ENCODE peak calls at places on chromosomes 13 and 19, in ten cellular contexts. One of them, this sample, is unnamed.

GRCh38 chr19:30719189-30719990 is 347.2 kb downstream of the ZNF536 start:
- DNase-seq in PC-9: no peak
- DNase-seq in cardiac muscle cell: peak
- DNase-seq in Panc1: no peak
- DNase-seq in Peyer's patch: no peak
- DNase-seq in cardiac fibroblast: peak
- DNase-seq in foreskin fibroblast: peak
- DNase-seq in AG04450: no peak
- DNase-seq in heart left ventricle: peak
- DNase-seq in IMR-90: no peak
- DNase-seq in this sample: no peak

GRCh38 chr13:87677334-87678234 is 6.4 kb downstream of the SLITRK5 start:
- DNase-seq in cardiac muscle cell: no peak
- DNase-seq in IMR-90: no peak
- DNase-seq in PC-9: no peak
- DNase-seq in AG04450: no peak
- DNase-seq in Peyer's patch: no peak
- DNase-seq in heart left ventricle: no peak
- DNase-seq in Panc1: no peak
- DNase-seq in foreskin fibroblast: no peak
- DNase-seq in cardiac fibroblast: no peak
- DNase-seq in this sample: no peak

GRCh38 chr19:40936755-40937154 is 54.3 kb upstream of the CYP2B6 start:
- DNase-seq in Panc1: no peak
- DNase-seq in PC-9: no peak
- DNase-seq in AG04450: no peak
- DNase-seq in cardiac muscle cell: no peak
- DNase-seq in Peyer's patch: no peak
- DNase-seq in IMR-90: no peak
- DNase-seq in cardiac fibroblast: no peak
- DNase-seq in heart left ventricle: no peak
- DNase-seq in foreskin fibroblast: no peak
- DNase-seq in this sample: no peak

GRCh38 chr13:67230774-67231480 is 791 bp upstream of the PCDH9 start:
- DNase-seq in foreskin fibroblast: peak
- DNase-seq in PC-9: peak
- DNase-seq in cardiac muscle cell: peak
- DNase-seq in cardiac fibroblast: peak
- DNase-seq in AG04450: peak
- DNase-seq in heart left ventricle: peak
- DNase-seq in Panc1: no peak
- DNase-seq in Peyer's patch: peak
- DNase-seq in IMR-90: peak
- DNase-seq in this sample: no peak

GRCh38 chr19:54803410-54803809 is at the start of gene KIR2DL4:
- DNase-seq in heart left ventricle: no peak
- DNase-seq in foreskin fibroblast: no peak
- DNase-seq in Peyer's patch: no peak
- DNase-seq in cardiac muscle cell: no peak
- DNase-seq in AG04450: no peak
- DNase-seq in PC-9: no peak
- DNase-seq in cardiac fibroblast: no peak
- DNase-seq in IMR-90: no peak
- DNase-seq in Panc1: no peak
- DNase-seq in this sample: no peak

GRCh38 chr13:21613791-21614190 is 9.8 kb upstream of the MICU2 start:
- DNase-seq in IMR-90: no peak
- DNase-seq in Panc1: no peak
- DNase-seq in foreskin fibroblast: no peak
- DNase-seq in cardiac muscle cell: no peak
- DNase-seq in heart left ventricle: no peak
- DNase-seq in AG04450: no peak
- DNase-seq in cardiac fibroblast: no peak
- DNase-seq in Peyer's patch: no peak
- DNase-seq in PC-9: no peak
- DNase-seq in this sample: no peak

GRCh38 chr19:31356587-31357314 is 7.5 kb upstream of the TSHZ3 start:
- DNase-seq in heart left ventricle: peak
- DNase-seq in foreskin fibroblast: no peak
- DNase-seq in IMR-90: no peak
- DNase-seq in AG04450: no peak
- DNase-seq in cardiac muscle cell: no peak
- DNase-seq in PC-9: no peak
- DNase-seq in Panc1: no peak
- DNase-seq in cardiac fibroblast: no peak
- DNase-seq in Peyer's patch: no peak
- DNase-seq in this sample: no peak

GRCh38 chr13:110394371-110394841 is 87.3 kb downstream of the COL4A2 start:
- DNase-seq in IMR-90: peak
- DNase-seq in foreskin fibroblast: no peak
- DNase-seq in AG04450: no peak
- DNase-seq in cardiac muscle cell: no peak
- DNase-seq in heart left ventricle: no peak
- DNase-seq in PC-9: peak
- DNase-seq in Panc1: no peak
- DNase-seq in Peyer's patch: no peak
- DNase-seq in cardiac fibroblast: no peak
- DNase-seq in this sample: no peak

GRCh38 chr19:48394331-48395169 is 1.1 kb downstream of the GRIN2D start:
- DNase-seq in Peyer's patch: no peak
- DNase-seq in heart left ventricle: no peak
- DNase-seq in cardiac fibroblast: no peak
- DNase-seq in Panc1: no peak
- DNase-seq in AG04450: no peak
- DNase-seq in IMR-90: no peak
- DNase-seq in foreskin fibroblast: no peak
- DNase-seq in PC-9: peak
- DNase-seq in cardiac muscle cell: no peak
- DNase-seq in this sample: no peak

GRCh38 chr19:28018499-28018898 is 1194.5 kb downstream of the UQCRFS1 start:
- DNase-seq in cardiac fibroblast: no peak
- DNase-seq in heart left ventricle: no peak
- DNase-seq in cardiac muscle cell: no peak
- DNase-seq in PC-9: no peak
- DNase-seq in Panc1: no peak
- DNase-seq in AG04450: no peak
- DNase-seq in foreskin fibroblast: no peak
- DNase-seq in Peyer's patch: no peak
- DNase-seq in IMR-90: no peak
- DNase-seq in this sample: no peak

GRCh38 chr13:98173431-98173921 is 3.6 kb downstream of the RNF113B start:
- DNase-seq in heart left ventricle: no peak
- DNase-seq in Peyer's patch: no peak
- DNase-seq in Panc1: no peak
- DNase-seq in IMR-90: peak
- DNase-seq in cardiac fibroblast: peak
- DNase-seq in PC-9: peak
- DNase-seq in cardiac muscle cell: peak
- DNase-seq in AG04450: peak
- DNase-seq in foreskin fibroblast: peak
- DNase-seq in this sample: peak

GRCh38 chr13:113034451-113035208 is 65.6 kb downstream of the MCF2L start:
- DNase-seq in foreskin fibroblast: peak
- DNase-seq in heart left ventricle: no peak
- DNase-seq in Panc1: no peak
- DNase-seq in cardiac fibroblast: peak
- DNase-seq in cardiac muscle cell: peak
- DNase-seq in AG04450: peak
- DNase-seq in PC-9: peak
- DNase-seq in Peyer's patch: no peak
- DNase-seq in IMR-90: peak
- DNase-seq in this sample: no peak

GRCh38 chr13:30618186-30618937 is 642 bp downstream of the USPL1 start:
- DNase-seq in AG04450: no peak
- DNase-seq in cardiac fibroblast: peak
- DNase-seq in Panc1: no peak
- DNase-seq in IMR-90: no peak
- DNase-seq in heart left ventricle: peak
- DNase-seq in PC-9: no peak
- DNase-seq in cardiac muscle cell: no peak
- DNase-seq in Peyer's patch: peak
- DNase-seq in foreskin fibroblast: no peak
- DNase-seq in this sample: no peak

GRCh38 chr13:102141625-102142472 is 260.0 kb downstream of the FGF14 start:
- DNase-seq in IMR-90: peak
- DNase-seq in Panc1: no peak
- DNase-seq in AG04450: no peak
- DNase-seq in heart left ventricle: no peak
- DNase-seq in Peyer's patch: no peak
- DNase-seq in cardiac fibroblast: peak
- DNase-seq in cardiac muscle cell: peak
- DNase-seq in PC-9: no peak
- DNase-seq in foreskin fibroblast: peak
- DNase-seq in this sample: peak

DNA sequence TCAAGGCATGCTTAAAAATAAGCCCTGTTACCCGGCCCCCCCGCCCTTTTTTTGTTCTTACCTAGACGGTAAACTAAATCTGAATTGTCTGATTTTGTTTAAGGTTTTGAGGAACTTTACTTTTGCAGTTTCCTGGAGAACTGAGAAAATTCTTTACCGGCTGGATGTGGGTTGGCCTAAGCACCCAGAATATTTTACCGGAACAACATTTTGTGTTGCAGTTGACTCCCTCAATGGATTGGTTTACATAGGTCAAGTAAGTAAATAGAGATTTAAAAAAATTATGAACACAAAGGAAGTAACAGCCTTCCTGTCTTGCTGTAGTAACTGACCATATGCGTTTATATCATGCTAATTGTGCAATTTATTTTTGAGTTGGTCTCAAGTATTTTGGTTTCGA is 777 bp downstream of the NHLRC3 start:
- DNase-seq in foreskin fibroblast: no peak
- DNase-seq in cardiac muscle cell: no peak
- DNase-seq in Peyer's patch: no peak
- DNase-seq in Panc1: no peak
- DNase-seq in cardiac fibroblast: no peak
- DNase-seq in PC-9: no peak
- DNase-seq in heart left ventricle: no peak
- DNase-seq in IMR-90: no peak
- DNase-seq in AG04450: no peak
- DNase-seq in this sample: no peak
- H3K4me3 ChIP-seq in foreskin fibroblast: peak
- H3K4me3 ChIP-seq in cardiac muscle cell: peak
- H3K4me3 ChIP-seq in Peyer's patch: peak
- H3K4me3 ChIP-seq in Panc1: peak
- H3K4me3 ChIP-seq in cardiac fibroblast: peak
- H3K4me3 ChIP-seq in PC-9: peak
- H3K4me3 ChIP-seq in heart left ventricle: peak
- H3K4me3 ChIP-seq in IMR-90: peak
- H3K4me3 ChIP-seq in AG04450: peak
- H3K4me3 ChIP-seq in this sample: peak

DNA sequence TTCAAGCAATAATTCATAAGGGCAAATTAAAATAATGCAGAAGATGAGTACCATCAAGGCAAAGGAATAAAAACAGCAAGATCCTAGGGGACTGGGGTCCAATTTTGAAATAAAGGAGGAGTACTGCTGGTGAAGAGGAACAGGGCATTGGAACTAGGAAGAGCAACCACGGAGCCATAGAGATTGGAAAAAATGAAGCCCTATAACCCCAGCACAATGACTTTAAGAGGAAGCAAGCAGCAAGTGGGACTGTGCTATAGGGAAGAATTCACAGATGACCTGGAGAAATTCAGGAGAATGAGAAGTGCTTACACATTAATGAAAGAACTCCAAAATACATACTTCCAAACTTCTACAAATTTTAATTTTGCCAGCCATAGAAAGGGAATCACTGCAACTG is 44.9 kb upstream of the ITM2B start:
- DNase-seq in PC-9: no peak
- DNase-seq in heart left ventricle: no peak
- DNase-seq in Peyer's patch: no peak
- DNase-seq in cardiac fibroblast: no peak
- DNase-seq in IMR-90: no peak
- DNase-seq in Panc1: no peak
- DNase-seq in foreskin fibroblast: no peak
- DNase-seq in AG04450: no peak
- DNase-seq in cardiac muscle cell: no peak
- DNase-seq in this sample: no peak
- TF ChIP-seq CTCF in PC-9: no peak
- TF ChIP-seq CTCF in heart left ventricle: no peak
- TF ChIP-seq CTCF in Peyer's patch: no peak
- TF ChIP-seq CTCF in cardiac fibroblast: no peak
- TF ChIP-seq CTCF in IMR-90: no peak
- TF ChIP-seq CTCF in Panc1: no peak
- TF ChIP-seq CTCF in foreskin fibroblast: no peak
- TF ChIP-seq CTCF in AG04450: no peak
- TF ChIP-seq CTCF in cardiac muscle cell: no peak
- TF ChIP-seq CTCF in this sample: no peak

GRCh38 chr19:17952041-17952976 is 14.6 kb upstream of the KCNN1 start:
- DNase-seq in Peyer's patch: no peak
- DNase-seq in cardiac fibroblast: no peak
- DNase-seq in cardiac muscle cell: no peak
- DNase-seq in heart left ventricle: no peak
- DNase-seq in AG04450: no peak
- DNase-seq in Panc1: no peak
- DNase-seq in PC-9: no peak
- DNase-seq in IMR-90: no peak
- DNase-seq in foreskin fibroblast: no peak
- DNase-seq in this sample: no peak
- H3K4me3 ChIP-seq in Peyer's patch: no peak
- H3K4me3 ChIP-seq in cardiac fibroblast: no peak
- H3K4me3 ChIP-seq in cardiac muscle cell: peak
- H3K4me3 ChIP-seq in heart left ventricle: no peak
- H3K4me3 ChIP-seq in AG04450: no peak
- H3K4me3 ChIP-seq in Panc1: peak
- H3K4me3 ChIP-seq in PC-9: no peak
- H3K4me3 ChIP-seq in IMR-90: no peak
- H3K4me3 ChIP-seq in foreskin fibroblast: no peak
- H3K4me3 ChIP-seq in this sample: no peak

DNA sequence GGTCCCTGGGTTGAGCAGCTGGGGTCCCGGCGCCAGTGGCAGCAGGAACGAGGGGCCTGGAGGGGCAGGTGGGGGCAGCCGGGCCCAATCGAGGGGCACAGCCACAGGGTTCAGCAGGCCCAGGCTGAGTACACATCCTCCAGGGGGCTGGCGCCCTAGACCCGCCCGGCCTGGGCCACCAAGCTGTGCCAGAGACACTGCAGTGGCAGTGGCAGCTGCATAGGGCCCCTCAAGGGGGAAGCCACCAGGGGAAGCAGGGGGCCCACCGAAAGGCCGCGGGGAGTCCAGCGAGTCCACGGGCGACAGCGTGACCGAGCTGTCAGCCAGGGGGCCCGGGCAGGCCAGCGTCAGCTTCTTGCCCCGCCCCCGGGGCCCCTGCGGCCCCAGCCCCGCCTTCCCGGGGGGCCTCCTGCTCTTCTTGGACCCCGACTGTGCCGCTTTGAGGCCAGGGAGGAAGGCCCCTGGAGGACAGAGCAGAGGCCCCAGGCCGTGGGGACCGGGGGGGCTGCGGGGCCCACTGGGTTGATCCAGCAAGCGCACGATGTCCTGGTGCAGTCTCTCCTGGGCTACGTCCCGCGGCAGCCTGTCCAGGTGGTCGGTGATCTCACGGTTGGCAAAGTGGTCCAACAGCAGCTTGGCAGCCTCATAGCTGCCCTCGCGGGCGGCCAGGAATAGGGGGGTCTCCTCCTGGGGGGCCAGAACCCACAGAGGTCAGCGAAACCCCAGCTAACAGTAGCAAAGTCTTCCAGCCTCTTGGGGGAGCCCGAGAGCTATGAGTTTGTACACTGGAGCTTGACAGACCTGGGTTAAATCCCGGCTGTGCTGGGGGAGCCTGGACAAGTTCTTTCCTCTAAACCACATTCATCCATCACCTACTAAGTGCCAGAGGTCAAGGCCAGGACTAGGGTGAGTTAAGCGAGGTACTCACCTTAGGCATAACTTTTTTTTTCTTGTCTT is 39.5 kb downstream of the NOTCH3 start:
- DNase-seq in PC-9: no peak
- DNase-seq in cardiac muscle cell: no peak
- DNase-seq in IMR-90: peak
- DNase-seq in cardiac fibroblast: peak
- DNase-seq in AG04450: no peak
- DNase-seq in foreskin fibroblast: no peak
- DNase-seq in Panc1: no peak
- DNase-seq in Peyer's patch: no peak
- DNase-seq in heart left ventricle: no peak
- DNase-seq in this sample: no peak
- TF ChIP-seq CTCF in PC-9: peak
- TF ChIP-seq CTCF in cardiac muscle cell: peak
- TF ChIP-seq CTCF in IMR-90: peak
- TF ChIP-seq CTCF in cardiac fibroblast: peak
- TF ChIP-seq CTCF in AG04450: peak
- TF ChIP-seq CTCF in foreskin fibroblast: peak
- TF ChIP-seq CTCF in Panc1: peak
- TF ChIP-seq CTCF in Peyer's patch: peak
- TF ChIP-seq CTCF in heart left ventricle: peak
- TF ChIP-seq CTCF in this sample: peak

This sample was measured in AG09309.